ENCODE peak calls at places on chromosomes 6 and 20, in ten cellular contexts. One of them, this sample, is unnamed.

GRCh38 chr6:44715188-44715587 is 327.7 kb downstream of the CDC5L start:
- DNase-seq in CD4-positive, CD25-positive, alpha-beta regulatory T cell: no peak
- DNase-seq in endothelial cell: no peak
- DNase-seq in NCI-H345: no peak
- DNase-seq in fibroblast of the aortic adventitia: no peak
- DNase-seq in COR-L47: no peak
- DNase-seq in ELR: no peak
- DNase-seq in mesothelial cell of epicardium: no peak
- DNase-seq in aorta: no peak
- DNase-seq in nephron progenitor cell: no peak
- DNase-seq in this sample: peak; percentile 60

GRCh38 chr6:137751768-137752560 is 115.1 kb upstream of the TNFAIP3 start:
- DNase-seq in aorta: no peak
- DNase-seq in mesothelial cell of epicardium: no peak
- DNase-seq in ELR: no peak
- DNase-seq in fibroblast of the aortic adventitia: no peak
- DNase-seq in endothelial cell: no peak
- DNase-seq in CD4-positive, CD25-positive, alpha-beta regulatory T cell: no peak
- DNase-seq in NCI-H345: no peak
- DNase-seq in COR-L47: no peak
- DNase-seq in nephron progenitor cell: no peak
- DNase-seq in this sample: no peak

GRCh38 chr6:27168586-27169443 is 78.7 kb upstream of the PRSS16 start:
- DNase-seq in NCI-H345: no peak
- DNase-seq in CD4-positive, CD25-positive, alpha-beta regulatory T cell: no peak
- DNase-seq in COR-L47: no peak
- DNase-seq in aorta: no peak
- DNase-seq in ELR: peak; percentile 95
- DNase-seq in mesothelial cell of epicardium: no peak
- DNase-seq in fibroblast of the aortic adventitia: peak; percentile 54
- DNase-seq in endothelial cell: no peak
- DNase-seq in nephron progenitor cell: no peak
- DNase-seq in this sample: peak; percentile 52

GRCh38 chr6:19759117-19759880 is 77.9 kb upstream of the ID4 start:
- DNase-seq in endothelial cell: no peak
- DNase-seq in NCI-H345: no peak
- DNase-seq in nephron progenitor cell: no peak
- DNase-seq in ELR: peak; percentile 89
- DNase-seq in fibroblast of the aortic adventitia: peak; percentile 79
- DNase-seq in aorta: no peak
- DNase-seq in COR-L47: no peak
- DNase-seq in CD4-positive, CD25-positive, alpha-beta regulatory T cell: no peak
- DNase-seq in mesothelial cell of epicardium: no peak
- DNase-seq in this sample: peak; percentile 56

GRCh38 chr6:72216222-72217106 is 330.1 kb downstream of the RIMS1 start:
- DNase-seq in aorta: no peak
- DNase-seq in ELR: no peak
- DNase-seq in mesothelial cell of epicardium: no peak
- DNase-seq in NCI-H345: no peak
- DNase-seq in COR-L47: no peak
- DNase-seq in endothelial cell: no peak
- DNase-seq in fibroblast of the aortic adventitia: no peak
- DNase-seq in CD4-positive, CD25-positive, alpha-beta regulatory T cell: no peak
- DNase-seq in nephron progenitor cell: no peak
- DNase-seq in this sample: no peak

GRCh38 chr6:112618796-112619195 is 271.7 kb downstream of the RFPL4B start:
- DNase-seq in aorta: no peak
- DNase-seq in COR-L47: no peak
- DNase-seq in fibroblast of the aortic adventitia: no peak
- DNase-seq in NCI-H345: no peak
- DNase-seq in mesothelial cell of epicardium: no peak
- DNase-seq in nephron progenitor cell: peak; percentile 11
- DNase-seq in CD4-positive, CD25-positive, alpha-beta regulatory T cell: no peak
- DNase-seq in endothelial cell: peak; percentile 39
- DNase-seq in ELR: peak; percentile 36
- DNase-seq in this sample: peak; percentile 30

GRCh38 chr6:54267798-54268197 is 40.4 kb upstream of the TINAG start:
- DNase-seq in CD4-positive, CD25-positive, alpha-beta regulatory T cell: no peak
- DNase-seq in nephron progenitor cell: peak; percentile 22
- DNase-seq in COR-L47: peak; percentile 59
- DNase-seq in NCI-H345: no peak
- DNase-seq in aorta: no peak
- DNase-seq in mesothelial cell of epicardium: no peak
- DNase-seq in fibroblast of the aortic adventitia: peak; percentile 64
- DNase-seq in ELR: peak; percentile 78
- DNase-seq in endothelial cell: peak; percentile 51
- DNase-seq in this sample: peak; percentile 37

GRCh38 chr20:24034820-24035219 is 46.2 kb upstream of the GGTLC1 start:
- DNase-seq in CD4-positive, CD25-positive, alpha-beta regulatory T cell: no peak
- DNase-seq in endothelial cell: no peak
- DNase-seq in NCI-H345: peak; percentile 32
- DNase-seq in COR-L47: no peak
- DNase-seq in ELR: no peak
- DNase-seq in fibroblast of the aortic adventitia: no peak
- DNase-seq in nephron progenitor cell: no peak
- DNase-seq in mesothelial cell of epicardium: no peak
- DNase-seq in aorta: no peak
- DNase-seq in this sample: peak; percentile 33

GRCh38 chr6:13304580-13305255 is 23.6 kb downstream of the TBC1D7 start:
- DNase-seq in mesothelial cell of epicardium: no peak
- DNase-seq in aorta: no peak
- DNase-seq in fibroblast of the aortic adventitia: peak; percentile 10
- DNase-seq in NCI-H345: no peak
- DNase-seq in endothelial cell: no peak
- DNase-seq in COR-L47: no peak
- DNase-seq in ELR: no peak
- DNase-seq in CD4-positive, CD25-positive, alpha-beta regulatory T cell: no peak
- DNase-seq in nephron progenitor cell: no peak
- DNase-seq in this sample: peak; percentile 38

GRCh38 chr6:130307752-130308361 is 58.0 kb upstream of the TMEM200A start:
- DNase-seq in mesothelial cell of epicardium: no peak
- DNase-seq in NCI-H345: no peak
- DNase-seq in ELR: peak; percentile 85
- DNase-seq in fibroblast of the aortic adventitia: peak; percentile 74
- DNase-seq in COR-L47: no peak
- DNase-seq in endothelial cell: no peak
- DNase-seq in CD4-positive, CD25-positive, alpha-beta regulatory T cell: no peak
- DNase-seq in aorta: no peak
- DNase-seq in nephron progenitor cell: no peak
- DNase-seq in this sample: peak; percentile 76

GRCh38 chr6:56999049-56999448 is 44.1 kb downstream of the BEND6 start:
- DNase-seq in endothelial cell: no peak
- DNase-seq in CD4-positive, CD25-positive, alpha-beta regulatory T cell: no peak
- DNase-seq in mesothelial cell of epicardium: no peak
- DNase-seq in nephron progenitor cell: no peak
- DNase-seq in ELR: no peak
- DNase-seq in aorta: no peak
- DNase-seq in fibroblast of the aortic adventitia: no peak
- DNase-seq in COR-L47: no peak
- DNase-seq in NCI-H345: no peak
- DNase-seq in this sample: no peak

GRCh38 chr20:35888659-35889058 is 65.6 kb downstream of the SCAND1 start:
- DNase-seq in CD4-positive, CD25-positive, alpha-beta regulatory T cell: no peak
- DNase-seq in endothelial cell: no peak
- DNase-seq in mesothelial cell of epicardium: no peak
- DNase-seq in ELR: no peak
- DNase-seq in aorta: no peak
- DNase-seq in COR-L47: no peak
- DNase-seq in nephron progenitor cell: no peak
- DNase-seq in NCI-H345: no peak
- DNase-seq in fibroblast of the aortic adventitia: no peak
- DNase-seq in this sample: peak; percentile 34

GRCh38 chr6:44858998-44859397 is 469.1 kb upstream of the RUNX2 start:
- DNase-seq in nephron progenitor cell: no peak
- DNase-seq in fibroblast of the aortic adventitia: peak; percentile 15
- DNase-seq in mesothelial cell of epicardium: no peak
- DNase-seq in NCI-H345: no peak
- DNase-seq in ELR: peak; percentile 6
- DNase-seq in aorta: no peak
- DNase-seq in CD4-positive, CD25-positive, alpha-beta regulatory T cell: no peak
- DNase-seq in COR-L47: peak; percentile 17
- DNase-seq in endothelial cell: no peak
- DNase-seq in this sample: no peak

GRCh38 chr20:10190456-10190855 is 28.2 kb upstream of the SNAP25 start:
- DNase-seq in fibroblast of the aortic adventitia: no peak
- DNase-seq in aorta: no peak
- DNase-seq in COR-L47: no peak
- DNase-seq in mesothelial cell of epicardium: no peak
- DNase-seq in endothelial cell: no peak
- DNase-seq in nephron progenitor cell: no peak
- DNase-seq in ELR: no peak
- DNase-seq in NCI-H345: no peak
- DNase-seq in CD4-positive, CD25-positive, alpha-beta regulatory T cell: no peak
- DNase-seq in this sample: no peak

GRCh38 chr20:62203378-62204030 is 16.6 kb downstream of the HRH3 start:
- DNase-seq in CD4-positive, CD25-positive, alpha-beta regulatory T cell: no peak
- DNase-seq in nephron progenitor cell: no peak
- DNase-seq in COR-L47: no peak
- DNase-seq in fibroblast of the aortic adventitia: no peak
- DNase-seq in endothelial cell: no peak
- DNase-seq in ELR: peak; percentile 75
- DNase-seq in mesothelial cell of epicardium: no peak
- DNase-seq in aorta: peak; percentile 48
- DNase-seq in NCI-H345: no peak
- DNase-seq in this sample: no peak

GRCh38 chr6:35019171-35019570 is 122.0 kb downstream of the TCP11 start:
- DNase-seq in endothelial cell: no peak
- DNase-seq in aorta: no peak
- DNase-seq in ELR: no peak
- DNase-seq in COR-L47: no peak
- DNase-seq in nephron progenitor cell: no peak
- DNase-seq in NCI-H345: no peak
- DNase-seq in CD4-positive, CD25-positive, alpha-beta regulatory T cell: no peak
- DNase-seq in mesothelial cell of epicardium: no peak
- DNase-seq in fibroblast of the aortic adventitia: no peak
- DNase-seq in this sample: no peak

GRCh38 chr20:58932170-58932569 is 48.9 kb upstream of the NELFCD start:
- DNase-seq in nephron progenitor cell: no peak
- DNase-seq in mesothelial cell of epicardium: no peak
- DNase-seq in fibroblast of the aortic adventitia: no peak
- DNase-seq in endothelial cell: no peak
- DNase-seq in CD4-positive, CD25-positive, alpha-beta regulatory T cell: no peak
- DNase-seq in NCI-H345: no peak
- DNase-seq in aorta: no peak
- DNase-seq in COR-L47: no peak
- DNase-seq in ELR: no peak
- DNase-seq in this sample: no peak

GRCh38 chr6:52324239-52324638 is 37.7 kb upstream of the PAQR8 start:
- DNase-seq in nephron progenitor cell: no peak
- DNase-seq in fibroblast of the aortic adventitia: no peak
- DNase-seq in ELR: no peak
- DNase-seq in mesothelial cell of epicardium: no peak
- DNase-seq in COR-L47: no peak
- DNase-seq in CD4-positive, CD25-positive, alpha-beta regulatory T cell: no peak
- DNase-seq in endothelial cell: no peak
- DNase-seq in NCI-H345: no peak
- DNase-seq in aorta: no peak
- DNase-seq in this sample: no peak

GRCh38 chr6:66029391-66029790 is 322.4 kb upstream of the EYS start:
- DNase-seq in COR-L47: no peak
- DNase-seq in NCI-H345: no peak
- DNase-seq in fibroblast of the aortic adventitia: no peak
- DNase-seq in mesothelial cell of epicardium: no peak
- DNase-seq in aorta: no peak
- DNase-seq in endothelial cell: no peak
- DNase-seq in nephron progenitor cell: no peak
- DNase-seq in CD4-positive, CD25-positive, alpha-beta regulatory T cell: no peak
- DNase-seq in ELR: no peak
- DNase-seq in this sample: no peak

GRCh38 chr6:7725412-7725811 is 487 bp upstream of the BMP6 start:
- DNase-seq in mesothelial cell of epicardium: no peak
- DNase-seq in endothelial cell: no peak
- DNase-seq in nephron progenitor cell: no peak
- DNase-seq in fibroblast of the aortic adventitia: no peak
- DNase-seq in aorta: no peak
- DNase-seq in NCI-H345: no peak
- DNase-seq in COR-L47: no peak
- DNase-seq in ELR: peak; percentile 8
- DNase-seq in CD4-positive, CD25-positive, alpha-beta regulatory T cell: no peak
- DNase-seq in this sample: no peak

GRCh38 chr6:157648561-157648960 is 174.5 kb upstream of the SNX9 start:
- DNase-seq in nephron progenitor cell: no peak
- DNase-seq in fibroblast of the aortic adventitia: no peak
- DNase-seq in COR-L47: no peak
- DNase-seq in ELR: peak; percentile 28
- DNase-seq in CD4-positive, CD25-positive, alpha-beta regulatory T cell: no peak
- DNase-seq in NCI-H345: peak; percentile 24
- DNase-seq in mesothelial cell of epicardium: no peak
- DNase-seq in aorta: peak; percentile 28
- DNase-seq in endothelial cell: no peak
- DNase-seq in this sample: no peak

GRCh38 chr6:108752733-108753392 is 95.4 kb upstream of the ARMC2 start:
- DNase-seq in ELR: no peak
- DNase-seq in aorta: no peak
- DNase-seq in NCI-H345: no peak
- DNase-seq in fibroblast of the aortic adventitia: no peak
- DNase-seq in CD4-positive, CD25-positive, alpha-beta regulatory T cell: no peak
- DNase-seq in COR-L47: no peak
- DNase-seq in endothelial cell: no peak
- DNase-seq in nephron progenitor cell: no peak
- DNase-seq in mesothelial cell of epicardium: no peak
- DNase-seq in this sample: no peak

GRCh38 chr6:113610377-113610988 is 246.7 kb upstream of the MARCKS start:
- DNase-seq in CD4-positive, CD25-positive, alpha-beta regulatory T cell: no peak
- DNase-seq in COR-L47: no peak
- DNase-seq in ELR: no peak
- DNase-seq in fibroblast of the aortic adventitia: no peak
- DNase-seq in endothelial cell: no peak
- DNase-seq in mesothelial cell of epicardium: no peak
- DNase-seq in nephron progenitor cell: no peak
- DNase-seq in aorta: no peak
- DNase-seq in NCI-H345: no peak
- DNase-seq in this sample: no peak

GRCh38 chr6:108592371-108593337 is 31.9 kb downstream of the FOXO3 start:
- DNase-seq in fibroblast of the aortic adventitia: peak; percentile 83
- DNase-seq in ELR: peak; percentile 83
- DNase-seq in COR-L47: no peak
- DNase-seq in NCI-H345: no peak
- DNase-seq in endothelial cell: no peak
- DNase-seq in CD4-positive, CD25-positive, alpha-beta regulatory T cell: peak; percentile 46
- DNase-seq in nephron progenitor cell: peak; percentile 25
- DNase-seq in mesothelial cell of epicardium: no peak
- DNase-seq in aorta: no peak
- DNase-seq in this sample: peak; percentile 89

GRCh38 chr6:38725414-38726183 is 10.5 kb downstream of the DNAH8 start:
- DNase-seq in aorta: no peak
- DNase-seq in ELR: peak; percentile 52
- DNase-seq in NCI-H345: no peak
- DNase-seq in fibroblast of the aortic adventitia: no peak
- DNase-seq in mesothelial cell of epicardium: no peak
- DNase-seq in COR-L47: no peak
- DNase-seq in endothelial cell: no peak
- DNase-seq in CD4-positive, CD25-positive, alpha-beta regulatory T cell: no peak
- DNase-seq in nephron progenitor cell: no peak
- DNase-seq in this sample: no peak

GRCh38 chr20:38063911-38064310 is 30.4 kb downstream of the RPRD1B start:
- DNase-seq in mesothelial cell of epicardium: no peak
- DNase-seq in COR-L47: no peak
- DNase-seq in fibroblast of the aortic adventitia: no peak
- DNase-seq in nephron progenitor cell: no peak
- DNase-seq in aorta: no peak
- DNase-seq in endothelial cell: no peak
- DNase-seq in NCI-H345: no peak
- DNase-seq in CD4-positive, CD25-positive, alpha-beta regulatory T cell: no peak
- DNase-seq in ELR: no peak
- DNase-seq in this sample: no peak

GRCh38 chr6:143346004-143346403 is 104.5 kb downstream of the ADAT2 start:
- DNase-seq in mesothelial cell of epicardium: no peak
- DNase-seq in endothelial cell: no peak
- DNase-seq in COR-L47: no peak
- DNase-seq in CD4-positive, CD25-positive, alpha-beta regulatory T cell: no peak
- DNase-seq in aorta: no peak
- DNase-seq in nephron progenitor cell: no peak
- DNase-seq in ELR: no peak
- DNase-seq in fibroblast of the aortic adventitia: no peak
- DNase-seq in NCI-H345: no peak
- DNase-seq in this sample: no peak

GRCh38 chr6:21840428-21840827 is 246.9 kb downstream of the SOX4 start:
- DNase-seq in COR-L47: no peak
- DNase-seq in fibroblast of the aortic adventitia: peak; percentile 36
- DNase-seq in endothelial cell: no peak
- DNase-seq in mesothelial cell of epicardium: no peak
- DNase-seq in nephron progenitor cell: no peak
- DNase-seq in aorta: no peak
- DNase-seq in NCI-H345: no peak
- DNase-seq in ELR: no peak
- DNase-seq in CD4-positive, CD25-positive, alpha-beta regulatory T cell: no peak
- DNase-seq in this sample: no peak

This sample was measured in fibroblast of gingiva.